ENCODE peak calls at places on chromosome 18, in six cellular contexts. M, P, R, F, L and V are unnamed samples.

GRCh38 chr18:74137920-74138538 is 9.6 kb downstream of the FBXO15 start:
- DNase-seq in M (no peak), R (no peak), L (no peak), P (no peak), F (no peak), V (no peak)

GRCh38 chr18:2908166-2908945 is 61.5 kb downstream of the EMILIN2 start:
- DNase-seq in P (no peak), L (no peak), F (no peak), R (no peak), M (no peak), V (no peak)

GRCh38 chr18:74722237-74722636 is 124.6 kb downstream of the ZNF407 start:
- DNase-seq in F (no peak), P (no peak), L (no peak), R (no peak), M (no peak), V (no peak)

GRCh38 chr18:45839415-45840395 is 14.2 kb downstream of the SIGLEC15 start:
- DNase-seq in R (no peak), P (peak; percentile 10), L (peak; percentile 59), F (peak; percentile 76), M (peak; percentile 63), V (no peak)

GRCh38 chr18:34707670-34708069 is 2.4 kb upstream of the DTNA start:
- DNase-seq in F (peak; percentile 33), M (peak; percentile 35), P (peak; percentile 70), R (no peak), L (no peak), V (peak; percentile 67)

GRCh38 chr18:50967714-50968661 is at the start of gene ELAC1:
- DNase-seq in M (peak; percentile 82), P (peak; percentile 46), F (peak; percentile 86), R (peak; percentile 20), L (peak; percentile 94), V (no peak)

GRCh38 chr18:47247833-47248609 is 3.4 kb downstream of the SKOR2 start:
- DNase-seq in M (no peak), F (peak; percentile 45), L (peak; percentile 53), P (no peak), R (no peak), V (no peak)

GRCh38 chr18:59783138-59783537 is 85.9 kb upstream of the CCBE1 start:
- DNase-seq in R (peak; percentile 9), M (peak; percentile 74), P (peak; percentile 85), L (peak; percentile 68), F (peak; percentile 83), V (peak; percentile 47)

GRCh38 chr18:53567935-53568574 is 656.4 kb downstream of the MBD2 start:
- DNase-seq in L (peak; percentile 39), F (peak; percentile 73), M (peak; percentile 21), P (no peak), R (no peak), V (no peak)

GRCh38 chr18:37570336-37570930 is 4.8 kb upstream of the CELF4 start:
- DNase-seq in M (no peak), F (peak; percentile 63), P (no peak), R (no peak), L (peak; percentile 48), V (no peak)

GRCh38 chr18:58966704-58967103 is 102.0 kb downstream of the ZNF532 start:
- DNase-seq in F (no peak), R (no peak), L (no peak), P (no peak), M (no peak), V (no peak)

GRCh38 chr18:12287131-12287681 is 20.8 kb upstream of the TUBB6 start:
- DNase-seq in F (peak; percentile 77), R (no peak), P (no peak), L (peak; percentile 47), M (no peak), V (no peak)

GRCh38 chr18:41395695-41396094 is 559.3 kb upstream of the PIK3C3 start:
- DNase-seq in P (no peak), L (no peak), F (no peak), M (no peak), R (no peak), V (no peak)

GRCh38 chr18:58060254-58060653 is 16.2 kb downstream of the NEDD4L start:
- DNase-seq in M (no peak), L (no peak), P (no peak), R (no peak), F (no peak), V (no peak)

GRCh38 chr18:46756559-46757201 is at the start of gene ST8SIA5:
- DNase-seq in R (no peak), L (peak; percentile 74), M (no peak), F (peak; percentile 88), P (no peak), V (no peak)

GRCh38 chr18:28523758-28524475 is 347.0 kb upstream of the CDH2 start:
- DNase-seq in F (no peak), R (no peak), M (no peak), P (no peak), L (no peak), V (no peak)

GRCh38 chr18:33914399-33914798 is 310.3 kb downstream of the NOL4 start:
- DNase-seq in P (no peak), R (no peak), L (no peak), M (no peak), F (no peak), V (no peak)

GRCh38 chr18:52163478-52163877 is 176.5 kb upstream of the DCC start:
- DNase-seq in R (no peak), P (no peak), F (no peak), L (no peak), M (no peak), V (no peak)

GRCh38 chr18:22703883-22704626 is 229.1 kb upstream of the RBBP8 start:
- DNase-seq in M (peak; percentile 60), R (no peak), F (peak; percentile 74), P (peak; percentile 52), L (peak; percentile 59), V (no peak)
- TF ChIP-seq REST in M (no peak), R (no peak), F (no peak), P (no peak), L (no peak), V (no peak)

GRCh38 chr18:9742588-9743131 is 34.6 kb downstream of the RAB31 start:
- DNase-seq in R (no peak), F (no peak), P (no peak), M (peak; percentile 32), L (no peak), V (no peak)

GRCh38 chr18:9741821-9742541 is 33.9 kb downstream of the RAB31 start:
- DNase-seq in R (no peak), F (peak; percentile 74), P (no peak), L (no peak), M (peak; percentile 43), V (no peak)

GRCh38 chr18:9740076-9740475 is 32.0 kb downstream of the RAB31 start:
- DNase-seq in M (no peak), R (no peak), F (no peak), P (no peak), L (no peak), V (no peak)

GRCh38 chr18:9739516-9739915 is 31.4 kb downstream of the RAB31 start:
- DNase-seq in F (no peak), M (no peak), R (no peak), L (no peak), P (no peak), V (no peak)

GRCh38 chr18:9741461-9741820 is 33.3 kb downstream of the RAB31 start:
- DNase-seq in F (no peak), P (no peak), R (no peak), L (no peak), M (no peak), V (no peak)
- H3K27ac ChIP-seq in F (no peak overlapping the region), P (peak overlapping the region; percentile 46), R (no peak overlapping the region), L (peak overlapping the region; percentile 93), M (peak overlapping the region; percentile 86), V (peak overlapping the region; percentile 99)

GRCh38 chr18:79374408-79375171 is 21.1 kb upstream of the NFATC1 start:
- DNase-seq in R (peak; percentile 44), P (no peak), F (no peak), L (no peak), M (no peak), V (no peak)
- TF ChIP-seq REST in R (no peak), P (no peak), F (no peak), L (no peak), M (no peak), V (no peak)

GRCh38 chr18:48839819-48840490 is 110.8 kb downstream of the SMAD7 start:
- DNase-seq in M (no peak), R (no peak), L (no peak), P (no peak), F (no peak), V (no peak)
- H3K27ac ChIP-seq in M (peak overlapping the region; percentile 86), R (no peak overlapping the region), L (peak overlapping the region; percentile 74), P (no peak overlapping the region), F (no peak overlapping the region), V (peak overlapping the region; percentile 81)